ENCODE peak calls at places on chromosomes 11 and 22, in eight cellular contexts. E is aorta, M is fibroblast of lung, S is body of pancreas, L is tibial nerve, C is transverse colon, I is thoracic aorta, F is mesenchymal stem cell. U is an unnamed sample.

GRCh38 chr11:2525941-2526807 is 81.4 kb downstream of the KCNQ1 start:
- DNase-seq in E (peak; percentile 57), M (no peak), S (peak; percentile 12), L (no peak), C (peak; percentile 46), I (peak; percentile 1), F (no peak), U (peak; percentile 0)

GRCh38 chr11:95138448-95138847 is 48.8 kb downstream of the ENDOD1 start:
- DNase-seq in E (no peak), M (no peak), S (no peak), L (no peak), C (no peak), I (no peak), F (peak; percentile 38), U (no peak)

GRCh38 chr22:44891791-44892190 is 118.0 kb downstream of the PHF21B start:
- DNase-seq in E (peak; percentile 42), M (no peak), S (no peak), L (no peak), C (no peak), I (no peak), F (no peak), U (no peak)

GRCh38 chr11:73760066-73760679 is 701 bp downstream of the RAB6A start:
- DNase-seq in E (peak; percentile 84), M (peak; percentile 37), S (peak; percentile 53), L (peak; percentile 22), C (peak; percentile 46), I (peak; percentile 6), F (peak; percentile 73), U (peak; percentile 38)

GRCh38 chr11:109795234-109795633 is 298.0 kb upstream of the ZC3H12C start:
- DNase-seq in E (no peak), M (peak; percentile 78), S (peak; percentile 39), L (no peak), C (no peak), I (no peak), F (peak; percentile 24), U (no peak)

GRCh38 chr22:49972163-49973017 is 11.8 kb downstream of the PIM3 start:
- DNase-seq in E (peak; percentile 78), M (no peak), S (peak; percentile 50), L (no peak), C (no peak), I (peak; percentile 2), F (no peak), U (peak; percentile 12)

GRCh38 chr11:70530629-70531185 is 132.4 kb downstream of the CTTN start:
- DNase-seq in E (peak; percentile 36), M (no peak), S (no peak), L (no peak), C (no peak), I (no peak), F (no peak), U (no peak)

GRCh38 chr11:43282607-43283440 is 29.0 kb upstream of the API5 start:
- DNase-seq in E (peak; percentile 76), M (peak; percentile 15), S (peak; percentile 35), L (peak; percentile 8), C (peak; percentile 24), I (no peak), F (peak; percentile 29), U (peak; percentile 73)

GRCh38 chr11:66685276-66686099 is 7.8 kb upstream of the RBM4B start:
- DNase-seq in E (peak; percentile 67), M (no peak), S (no peak), L (no peak), C (no peak), I (no peak), F (no peak), U (no peak)
- H3K27ac ChIP-seq in E (no peak overlapping the region), M (no peak overlapping the region), S (no peak overlapping the region), L (no peak overlapping the region), C (no peak overlapping the region), I (no peak overlapping the region), F (no peak overlapping the region), U (no peak overlapping the region)

DNA sequence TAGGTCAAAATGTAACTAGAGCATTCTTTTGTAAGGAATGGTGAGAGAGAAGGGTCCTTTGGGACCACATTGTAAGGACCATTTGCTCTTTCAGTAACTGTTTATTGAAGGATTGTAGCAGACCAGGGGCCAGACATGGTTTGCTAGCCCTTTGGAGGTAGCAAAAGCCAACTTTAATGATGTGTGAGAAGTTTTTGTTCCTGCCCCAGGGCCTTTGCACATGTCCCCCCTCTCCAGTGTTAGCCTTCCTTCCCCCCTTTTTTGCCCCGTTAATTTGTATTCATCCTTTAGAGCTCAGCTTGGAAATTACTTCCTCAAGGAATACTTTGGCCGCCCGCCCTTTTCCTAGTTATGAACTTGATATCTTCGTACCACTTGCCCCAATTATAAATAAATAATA is 9.0 kb downstream of the LIMK2 start:
- DNase-seq in E (no peak), M (no peak), S (no peak), L (no peak), C (no peak), I (no peak), F (no peak), U (no peak)
- H3K4me1 ChIP-seq in E (peaks cover 2% of the 10 kb centered on the region), M (no peaks in the 10 kb centered on the region), S (peaks cover 86% of the 10 kb centered on the region), L (peaks cover 53% of the 10 kb centered on the region), C (peaks cover 84% of the 10 kb centered on the region), I (peaks cover 15% of the 10 kb centered on the region), F (peaks cover 1% of the 10 kb centered on the region), U (peaks cover 47% of the 10 kb centered on the region)

GRCh38 chr11:12155696-12156095 is 45.3 kb downstream of the MICAL2 start:
- DNase-seq in E (no peak), M (no peak), S (no peak), L (no peak), C (no peak), I (no peak), F (no peak), U (no peak)

GRCh38 chr11:12158926-12159325 is 48.5 kb downstream of the MICAL2 start:
- DNase-seq in E (no peak), M (peak; percentile 60), S (no peak), L (no peak), C (no peak), I (no peak), F (no peak), U (no peak)

GRCh38 chr11:12156301-12157140 is 46.1 kb downstream of the MICAL2 start:
- DNase-seq in E (no peak), M (peak; percentile 47), S (no peak), L (no peak), C (no peak), I (no peak), F (no peak), U (no peak)

GRCh38 chr11:12154871-12155668 is 44.7 kb downstream of the MICAL2 start:
- DNase-seq in E (no peak), M (no peak), S (no peak), L (no peak), C (no peak), I (no peak), F (no peak), U (no peak)

GRCh38 chr11:12157241-12157661 is 46.9 kb downstream of the MICAL2 start:
- DNase-seq in E (no peak), M (peak; percentile 97), S (no peak), L (no peak), C (no peak), I (no peak), F (peak; percentile 85), U (no peak)
- H3K27ac ChIP-seq in E (peak overlapping the region; percentile 98), M (peak overlapping the region; percentile 88), S (no peak overlapping the region), L (peak overlapping the region; percentile 8), C (peak overlapping the region; percentile 88), I (peak overlapping the region; percentile 98), F (peak overlapping the region; percentile 10), U (no peak overlapping the region)

GRCh38 chr11:67464411-67465189 is 4.5 kb downstream of the TMEM134 start:
- DNase-seq in E (peak; percentile 95), M (peak; percentile 68), S (peak; percentile 95), L (peak; percentile 85), C (peak; percentile 96), I (peak; percentile 45), F (peak; percentile 66), U (no peak)
- H3K4me1 ChIP-seq in E (no peaks in the 10 kb centered on the region), M (peaks cover 6% of the 10 kb centered on the region), S (peaks cover 53% of the 10 kb centered on the region), L (peaks cover 27% of the 10 kb centered on the region), C (peaks cover 33% of the 10 kb centered on the region), I (peaks cover 40% of the 10 kb centered on the region), F (peaks cover 32% of the 10 kb centered on the region), U (no peaks in the 10 kb centered on the region)

DNA sequence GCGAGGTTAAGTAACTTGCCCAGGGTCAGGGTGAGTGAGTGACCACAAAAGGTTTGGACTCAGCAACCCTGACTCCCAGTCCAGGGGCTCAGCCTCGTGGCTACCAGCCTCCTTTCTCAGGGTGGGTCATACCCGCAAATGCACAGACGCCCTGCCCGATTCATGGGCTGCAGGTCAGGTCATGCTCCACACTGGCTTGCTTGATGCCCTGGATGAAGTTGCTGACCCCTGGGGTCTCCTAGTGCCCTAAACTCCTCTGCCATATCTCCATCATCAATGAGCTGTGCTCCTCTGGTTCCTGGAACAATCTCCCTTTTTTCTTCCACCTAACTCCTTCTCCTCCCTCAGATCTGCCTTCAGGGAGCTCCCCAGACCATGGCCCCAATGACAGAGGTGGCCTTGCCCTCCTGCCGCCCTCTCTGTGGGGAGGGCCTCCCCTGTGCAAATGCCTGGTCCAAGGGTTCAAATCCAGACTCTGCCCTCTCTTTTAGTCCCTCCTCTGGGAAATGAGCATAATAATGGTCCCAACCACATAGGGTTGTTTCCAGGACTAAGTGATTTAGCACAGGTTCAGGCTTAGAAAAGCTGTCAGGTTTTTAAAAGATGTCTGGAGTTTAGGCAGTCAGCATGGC is 63.4 kb downstream of the CD82 start:
- DNase-seq in E (peak; percentile 51), M (no peak), S (no peak), L (no peak), C (peak; percentile 5), I (no peak), F (no peak), U (peak; percentile 1)
- H3K27ac ChIP-seq in E (no peak overlapping the region), M (no peak overlapping the region), S (no peak overlapping the region), L (no peak overlapping the region), C (peak overlapping the region; percentile 63), I (no peak overlapping the region), F (no peak overlapping the region), U (no peak overlapping the region)

GRCh38 chr11:5232150-5232549 is 2.1 kb downstream of the HBD start:
- DNase-seq in E (no peak), M (no peak), S (no peak), L (no peak), C (no peak), I (no peak), F (no peak), U (no peak)
- H3K4me1 ChIP-seq in E (no peaks in the 10 kb centered on the region), M (peaks cover 7% of the 10 kb centered on the region), S (no peaks in the 10 kb centered on the region), L (no peaks in the 10 kb centered on the region), C (no peaks in the 10 kb centered on the region), I (no peaks in the 10 kb centered on the region), F (peaks cover 2% of the 10 kb centered on the region), U (no peaks in the 10 kb centered on the region)

DNA sequence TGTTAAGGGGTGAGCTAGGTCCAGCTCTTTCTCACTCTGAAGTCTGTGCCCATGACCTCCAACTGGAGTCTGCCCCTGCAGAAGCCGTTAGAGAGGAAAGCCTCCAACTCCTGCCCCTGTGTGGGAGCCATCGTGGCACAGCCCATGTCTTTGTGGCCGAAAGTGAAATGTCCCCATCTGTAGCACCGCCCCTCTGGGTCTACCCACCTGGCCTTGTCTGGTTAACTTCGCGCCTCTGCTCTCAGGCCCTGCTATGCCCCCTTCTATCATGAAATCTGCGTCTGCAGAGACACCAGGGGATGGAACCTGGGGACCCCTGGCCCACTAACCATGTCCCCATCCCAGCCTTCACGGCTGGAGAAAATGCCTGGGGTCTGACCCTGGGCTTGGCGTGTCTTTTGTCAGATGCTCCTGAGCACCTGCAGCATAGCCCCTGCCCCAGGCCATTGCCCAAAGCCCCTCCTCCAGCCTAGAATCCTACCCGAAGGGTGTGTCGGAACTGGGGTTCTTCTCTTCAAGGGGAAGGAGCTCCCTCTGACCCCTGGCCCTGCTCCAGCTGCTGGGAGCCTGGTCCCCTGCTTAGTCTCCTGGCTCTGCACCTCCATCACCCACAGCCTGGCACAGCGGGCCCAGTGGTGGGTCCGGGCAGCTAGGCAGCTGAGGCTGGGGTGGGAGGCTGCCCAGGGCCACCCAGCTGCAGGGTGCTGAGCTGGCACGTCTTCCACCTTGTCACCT is 35.8 kb upstream of the HMOX1 start:
- DNase-seq in E (no peak), M (no peak), S (no peak), L (no peak), C (peak; percentile 65), I (no peak), F (no peak), U (no peak)
- H3K27ac ChIP-seq in E (no peak overlapping the region), M (no peak overlapping the region), S (no peak overlapping the region), L (no peak overlapping the region), C (no peak overlapping the region), I (no peak overlapping the region), F (no peak overlapping the region), U (no peak overlapping the region)